ENCODE peak calls at places on chromosomes 16 and 17, in nine cellular contexts. One of them, this sample, is unnamed.

GRCh38 chr17:1643999-1644492 is 1.5 kb downstream of the SCARF1 start:
- DNase-seq in adipocyte: no peak
- DNase-seq in NCI-H345: no peak
- DNase-seq in nephron progenitor cell: peak
- DNase-seq in endothelial cell: no peak
- DNase-seq in T-helper 17 cell: no peak
- DNase-seq in OCI-LY7: no peak
- DNase-seq in IMR-90: no peak
- DNase-seq in ELR: peak
- DNase-seq in this sample: peak

GRCh38 chr16:89334988-89335802 is 117.7 kb downstream of the ZNF778 start:
- DNase-seq in adipocyte: no peak
- DNase-seq in NCI-H345: no peak
- DNase-seq in nephron progenitor cell: no peak
- DNase-seq in endothelial cell: no peak
- DNase-seq in T-helper 17 cell: no peak
- DNase-seq in OCI-LY7: no peak
- DNase-seq in IMR-90: no peak
- DNase-seq in ELR: no peak
- DNase-seq in this sample: peak

GRCh38 chr17:15279011-15279477 is 13.9 kb upstream of the PMP22 start:
- DNase-seq in adipocyte: peak
- DNase-seq in NCI-H345: no peak
- DNase-seq in nephron progenitor cell: no peak
- DNase-seq in endothelial cell: no peak
- DNase-seq in T-helper 17 cell: no peak
- DNase-seq in OCI-LY7: no peak
- DNase-seq in IMR-90: peak
- DNase-seq in ELR: peak
- DNase-seq in this sample: no peak

GRCh38 chr16:8919934-8920465 is 37.8 kb downstream of the LITAFD start:
- DNase-seq in adipocyte: no peak
- DNase-seq in NCI-H345: no peak
- DNase-seq in nephron progenitor cell: no peak
- DNase-seq in endothelial cell: no peak
- DNase-seq in T-helper 17 cell: no peak
- DNase-seq in OCI-LY7: no peak
- DNase-seq in IMR-90: no peak
- DNase-seq in ELR: no peak
- DNase-seq in this sample: no peak

GRCh38 chr16:86227041-86227440 is 283.3 kb upstream of the FOXF1 start:
- DNase-seq in adipocyte: no peak
- DNase-seq in NCI-H345: no peak
- DNase-seq in nephron progenitor cell: no peak
- DNase-seq in endothelial cell: no peak
- DNase-seq in T-helper 17 cell: no peak
- DNase-seq in OCI-LY7: no peak
- DNase-seq in IMR-90: no peak
- DNase-seq in ELR: no peak
- DNase-seq in this sample: peak

GRCh38 chr17:76391200-76391715 is 6.8 kb downstream of the SPHK1 start:
- DNase-seq in adipocyte: no peak
- DNase-seq in NCI-H345: no peak
- DNase-seq in nephron progenitor cell: no peak
- DNase-seq in endothelial cell: no peak
- DNase-seq in T-helper 17 cell: no peak
- DNase-seq in OCI-LY7: no peak
- DNase-seq in IMR-90: no peak
- DNase-seq in ELR: no peak
- DNase-seq in this sample: no peak

GRCh38 chr17:1188812-1189211 is 9.0 kb upstream of the ABR start:
- DNase-seq in adipocyte: no peak
- DNase-seq in NCI-H345: no peak
- DNase-seq in nephron progenitor cell: no peak
- DNase-seq in endothelial cell: no peak
- DNase-seq in T-helper 17 cell: no peak
- DNase-seq in OCI-LY7: peak
- DNase-seq in IMR-90: peak
- DNase-seq in ELR: no peak
- DNase-seq in this sample: peak

GRCh38 chr17:7045492-7046126 is 1.7 kb upstream of the SLC16A11 start:
- DNase-seq in adipocyte: peak
- DNase-seq in NCI-H345: peak
- DNase-seq in nephron progenitor cell: peak
- DNase-seq in endothelial cell: no peak
- DNase-seq in T-helper 17 cell: no peak
- DNase-seq in OCI-LY7: peak
- DNase-seq in IMR-90: peak
- DNase-seq in ELR: peak
- DNase-seq in this sample: no peak

GRCh38 chr16:58099956-58100300 is 29.3 kb downstream of the CFAP20 start:
- DNase-seq in adipocyte: no peak
- DNase-seq in NCI-H345: no peak
- DNase-seq in nephron progenitor cell: no peak
- DNase-seq in endothelial cell: no peak
- DNase-seq in T-helper 17 cell: no peak
- DNase-seq in OCI-LY7: no peak
- DNase-seq in IMR-90: no peak
- DNase-seq in ELR: no peak
- DNase-seq in this sample: peak

GRCh38 chr17:6218333-6218732 is 148.2 kb downstream of the WSCD1 start:
- DNase-seq in adipocyte: no peak
- DNase-seq in NCI-H345: no peak
- DNase-seq in nephron progenitor cell: no peak
- DNase-seq in endothelial cell: no peak
- DNase-seq in T-helper 17 cell: no peak
- DNase-seq in OCI-LY7: no peak
- DNase-seq in IMR-90: no peak
- DNase-seq in ELR: no peak
- DNase-seq in this sample: no peak

GRCh38 chr16:2811703-2812471 is 5.2 kb upstream of the PRSS21 start:
- DNase-seq in adipocyte: no peak
- DNase-seq in NCI-H345: no peak
- DNase-seq in nephron progenitor cell: no peak
- DNase-seq in endothelial cell: no peak
- DNase-seq in T-helper 17 cell: no peak
- DNase-seq in OCI-LY7: no peak
- DNase-seq in IMR-90: no peak
- DNase-seq in ELR: no peak
- DNase-seq in this sample: peak

GRCh38 chr16:52068447-52069074 is 478.4 kb downstream of the TOX3 start:
- DNase-seq in adipocyte: peak
- DNase-seq in NCI-H345: peak
- DNase-seq in nephron progenitor cell: peak
- DNase-seq in endothelial cell: peak
- DNase-seq in T-helper 17 cell: no peak
- DNase-seq in OCI-LY7: no peak
- DNase-seq in IMR-90: peak
- DNase-seq in ELR: no peak
- DNase-seq in this sample: no peak

GRCh38 chr17:57349533-57350227 is 93.4 kb downstream of the MSI2 start:
- DNase-seq in adipocyte: no peak
- DNase-seq in NCI-H345: no peak
- DNase-seq in nephron progenitor cell: no peak
- DNase-seq in endothelial cell: no peak
- DNase-seq in T-helper 17 cell: no peak
- DNase-seq in OCI-LY7: no peak
- DNase-seq in IMR-90: peak
- DNase-seq in ELR: no peak
- DNase-seq in this sample: no peak

GRCh38 chr17:17355426-17355825 is 52.3 kb downstream of the NT5M start:
- DNase-seq in adipocyte: no peak
- DNase-seq in NCI-H345: peak
- DNase-seq in nephron progenitor cell: no peak
- DNase-seq in endothelial cell: no peak
- DNase-seq in T-helper 17 cell: no peak
- DNase-seq in OCI-LY7: no peak
- DNase-seq in IMR-90: no peak
- DNase-seq in ELR: no peak
- DNase-seq in this sample: peak

GRCh38 chr17:72732893-72733618 is 359.4 kb downstream of the SLC39A11 start:
- DNase-seq in adipocyte: no peak
- DNase-seq in NCI-H345: no peak
- DNase-seq in nephron progenitor cell: no peak
- DNase-seq in endothelial cell: no peak
- DNase-seq in T-helper 17 cell: no peak
- DNase-seq in OCI-LY7: no peak
- DNase-seq in IMR-90: no peak
- DNase-seq in ELR: no peak
- DNase-seq in this sample: no peak

GRCh38 chr17:13393841-13394710 is 207.7 kb downstream of the HS3ST3A1 start:
- DNase-seq in adipocyte: peak
- DNase-seq in NCI-H345: no peak
- DNase-seq in nephron progenitor cell: no peak
- DNase-seq in endothelial cell: no peak
- DNase-seq in T-helper 17 cell: no peak
- DNase-seq in OCI-LY7: no peak
- DNase-seq in IMR-90: peak
- DNase-seq in ELR: peak
- DNase-seq in this sample: no peak

GRCh38 chr17:35774499-35774898 is 13.8 kb downstream of the C17orf50 start:
- DNase-seq in adipocyte: peak
- DNase-seq in NCI-H345: no peak
- DNase-seq in nephron progenitor cell: no peak
- DNase-seq in endothelial cell: no peak
- DNase-seq in T-helper 17 cell: no peak
- DNase-seq in OCI-LY7: no peak
- DNase-seq in IMR-90: peak
- DNase-seq in ELR: no peak
- DNase-seq in this sample: peak

GRCh38 chr16:85514295-85514600 is 98.9 kb upstream of the GSE1 start:
- DNase-seq in adipocyte: no peak
- DNase-seq in NCI-H345: no peak
- DNase-seq in nephron progenitor cell: no peak
- DNase-seq in endothelial cell: peak
- DNase-seq in T-helper 17 cell: no peak
- DNase-seq in OCI-LY7: no peak
- DNase-seq in IMR-90: peak
- DNase-seq in ELR: no peak
- DNase-seq in this sample: peak

GRCh38 chr17:73693016-73693545 is 48.8 kb upstream of the SDK2 start:
- DNase-seq in adipocyte: no peak
- DNase-seq in NCI-H345: no peak
- DNase-seq in nephron progenitor cell: no peak
- DNase-seq in endothelial cell: no peak
- DNase-seq in T-helper 17 cell: no peak
- DNase-seq in OCI-LY7: no peak
- DNase-seq in IMR-90: no peak
- DNase-seq in ELR: no peak
- DNase-seq in this sample: no peak

GRCh38 chr17:77315551-77316190 is 174.9 kb downstream of the SEC14L1 start:
- DNase-seq in adipocyte: no peak
- DNase-seq in NCI-H345: no peak
- DNase-seq in nephron progenitor cell: no peak
- DNase-seq in endothelial cell: no peak
- DNase-seq in T-helper 17 cell: no peak
- DNase-seq in OCI-LY7: peak
- DNase-seq in IMR-90: no peak
- DNase-seq in ELR: peak
- DNase-seq in this sample: peak

GRCh38 chr16:69057400-69058378 is 47.8 kb upstream of the HAS3 start:
- DNase-seq in adipocyte: peak
- DNase-seq in NCI-H345: peak
- DNase-seq in nephron progenitor cell: no peak
- DNase-seq in endothelial cell: no peak
- DNase-seq in T-helper 17 cell: no peak
- DNase-seq in OCI-LY7: no peak
- DNase-seq in IMR-90: peak
- DNase-seq in ELR: peak
- DNase-seq in this sample: no peak

GRCh38 chr17:73286863-73287296 is 24.9 kb downstream of the CDC42EP4 start:
- DNase-seq in adipocyte: no peak
- DNase-seq in NCI-H345: no peak
- DNase-seq in nephron progenitor cell: no peak
- DNase-seq in endothelial cell: no peak
- DNase-seq in T-helper 17 cell: no peak
- DNase-seq in OCI-LY7: no peak
- DNase-seq in IMR-90: peak
- DNase-seq in ELR: no peak
- DNase-seq in this sample: no peak

GRCh38 chr16:77723108-77723514 is 797 bp downstream of the NUDT7 start:
- DNase-seq in adipocyte: peak
- DNase-seq in NCI-H345: no peak
- DNase-seq in nephron progenitor cell: peak
- DNase-seq in endothelial cell: peak
- DNase-seq in T-helper 17 cell: no peak
- DNase-seq in OCI-LY7: peak
- DNase-seq in IMR-90: peak
- DNase-seq in ELR: peak
- DNase-seq in this sample: no peak

GRCh38 chr16:67201411-67202345 is 2.7 kb downstream of the ELMO3 start:
- DNase-seq in adipocyte: no peak
- DNase-seq in NCI-H345: no peak
- DNase-seq in nephron progenitor cell: no peak
- DNase-seq in endothelial cell: no peak
- DNase-seq in T-helper 17 cell: no peak
- DNase-seq in OCI-LY7: no peak
- DNase-seq in IMR-90: no peak
- DNase-seq in ELR: no peak
- DNase-seq in this sample: no peak

GRCh38 chr17:77002103-77003045 is 134.2 kb downstream of the MGAT5B start:
- DNase-seq in adipocyte: no peak
- DNase-seq in NCI-H345: peak
- DNase-seq in nephron progenitor cell: no peak
- DNase-seq in endothelial cell: no peak
- DNase-seq in T-helper 17 cell: no peak
- DNase-seq in OCI-LY7: no peak
- DNase-seq in IMR-90: peak
- DNase-seq in ELR: peak
- DNase-seq in this sample: no peak

GRCh38 chr17:55889271-55889670 is 138.4 kb downstream of the PCTP start:
- DNase-seq in adipocyte: no peak
- DNase-seq in NCI-H345: no peak
- DNase-seq in nephron progenitor cell: no peak
- DNase-seq in endothelial cell: no peak
- DNase-seq in T-helper 17 cell: no peak
- DNase-seq in OCI-LY7: no peak
- DNase-seq in IMR-90: no peak
- DNase-seq in ELR: no peak
- DNase-seq in this sample: no peak

GRCh38 chr17:54899721-54900456 is 763 bp upstream of the TOM1L1 start:
- DNase-seq in adipocyte: no peak
- DNase-seq in NCI-H345: peak
- DNase-seq in nephron progenitor cell: peak
- DNase-seq in endothelial cell: peak
- DNase-seq in T-helper 17 cell: no peak
- DNase-seq in OCI-LY7: no peak
- DNase-seq in IMR-90: peak
- DNase-seq in ELR: peak
- DNase-seq in this sample: no peak

GRCh38 chr17:77504652-77505459 is 364.1 kb downstream of the SEC14L1 start:
- DNase-seq in adipocyte: no peak
- DNase-seq in NCI-H345: no peak
- DNase-seq in nephron progenitor cell: no peak
- DNase-seq in endothelial cell: no peak
- DNase-seq in T-helper 17 cell: no peak
- DNase-seq in OCI-LY7: no peak
- DNase-seq in IMR-90: no peak
- DNase-seq in ELR: no peak
- DNase-seq in this sample: peak

GRCh38 chr17:17498606-17499301 is 2.6 kb upstream of the RASD1 start:
- DNase-seq in adipocyte: no peak
- DNase-seq in NCI-H345: no peak
- DNase-seq in nephron progenitor cell: no peak
- DNase-seq in endothelial cell: no peak
- DNase-seq in T-helper 17 cell: no peak
- DNase-seq in OCI-LY7: no peak
- DNase-seq in IMR-90: no peak
- DNase-seq in ELR: no peak
- DNase-seq in this sample: peak